ENCODE peak calls at places on chromosome 2, in nine cellular contexts. S, P, C, W, F, N, X, A and H are unnamed samples.

GRCh38 chr2:229191413-229191812 is 79.7 kb downstream of the PID1 start:
- DNase-seq in S (no peak), P (no peak), C (no peak), W (no peak), F (no peak), N (no peak), X (no peak), A (no peak), H (no peak)

GRCh38 chr2:216574046-216574445 is 59.2 kb upstream of the IGFBP2 start:
- DNase-seq in S (no peak), P (no peak), C (no peak), W (no peak), F (no peak), N (no peak), X (no peak), A (no peak), H (no peak)

GRCh38 chr2:60882971-60883753 is 1.8 kb downstream of the REL start:
- DNase-seq in S (peak; percentile 8), P (peak; percentile 53), C (peak; percentile 20), W (no peak), F (no peak), N (peak; percentile 26), X (peak; percentile 51), A (peak; percentile 45), H (peak; percentile 7)

GRCh38 chr2:241730679-241731293 is 3.6 kb upstream of the D2HGDH start:
- DNase-seq in S (no peak), P (no peak), C (no peak), W (no peak), F (no peak), N (peak; percentile 47), X (no peak), A (no peak), H (no peak)

GRCh38 chr2:158391876-158392275 is 64.7 kb downstream of the CCDC148 start:
- DNase-seq in S (no peak), P (peak; percentile 4), C (no peak), W (no peak), F (no peak), N (no peak), X (peak; percentile 91), A (no peak), H (no peak)

GRCh38 chr2:47056374-47056773 is 98.7 kb downstream of the STPG4 start:
- DNase-seq in S (no peak), P (no peak), C (peak; percentile 79), W (no peak), F (no peak), N (no peak), X (no peak), A (no peak), H (no peak)

GRCh38 chr2:102434655-102435381 is 11.9 kb downstream of the IL18RAP start:
- DNase-seq in S (no peak), P (no peak), C (no peak), W (no peak), F (no peak), N (no peak), X (no peak), A (no peak), H (no peak)

GRCh38 chr2:70960833-70961647 is 17.4 kb upstream of the ANKRD53 start:
- DNase-seq in S (no peak), P (no peak), C (no peak), W (no peak), F (no peak), N (no peak), X (no peak), A (no peak), H (no peak)

GRCh38 chr2:1518501-1518821 is 105.2 kb downstream of the TPO start:
- DNase-seq in S (no peak), P (no peak), C (no peak), W (no peak), F (no peak), N (no peak), X (no peak), A (no peak), H (no peak)

GRCh38 chr2:113117594-113118262 is 9.7 kb upstream of the IL1RN start:
- DNase-seq in S (no peak), P (no peak), C (peak; percentile 85), W (no peak), F (peak; percentile 56), N (peak; percentile 78), X (peak; percentile 100), A (peak; percentile 55), H (no peak)

GRCh38 chr2:18924905-18925691 is 335.7 kb upstream of the NT5C1B start:
- DNase-seq in S (no peak), P (no peak), C (peak; percentile 79), W (no peak), F (no peak), N (no peak), X (peak; percentile 26), A (no peak), H (no peak)

GRCh38 chr2:19857806-19858205 is 44.0 kb downstream of the TTC32 start:
- DNase-seq in S (no peak), P (no peak), C (no peak), W (no peak), F (no peak), N (no peak), X (no peak), A (no peak), H (no peak)

GRCh38 chr2:240452471-240453256 is 17.2 kb downstream of the GPC1 start:
- DNase-seq in S (peak; percentile 54), P (peak; percentile 26), C (peak; percentile 47), W (no peak), F (peak; percentile 88), N (no peak), X (no peak), A (peak; percentile 26), H (no peak)

GRCh38 chr2:193315428-193316091 is 1120.8 kb upstream of the TMEFF2 start:
- DNase-seq in S (no peak), P (no peak), C (no peak), W (no peak), F (no peak), N (no peak), X (no peak), A (no peak), H (no peak)

GRCh38 chr2:180258579-180258978 is 251.5 kb upstream of the CWC22 start:
- DNase-seq in S (no peak), P (no peak), C (no peak), W (no peak), F (no peak), N (no peak), X (no peak), A (no peak), H (no peak)

GRCh38 chr2:138058427-138058826 is 94.2 kb downstream of the HNMT start:
- DNase-seq in S (no peak), P (no peak), C (no peak), W (no peak), F (no peak), N (no peak), X (no peak), A (no peak), H (no peak)

GRCh38 chr2:88137833-88138232 is 10.0 kb upstream of the FABP1 start:
- DNase-seq in S (no peak), P (no peak), C (no peak), W (no peak), F (no peak), N (no peak), X (no peak), A (no peak), H (no peak)

GRCh38 chr2:84781942-84782716 is 98.8 kb downstream of the TRABD2A start:
- DNase-seq in S (no peak), P (peak; percentile 68), C (no peak), W (no peak), F (no peak), N (peak; percentile 69), X (peak; percentile 86), A (peak; percentile 55), H (peak; percentile 42)

GRCh38 chr2:128819092-128819491 is 500.4 kb upstream of the HS6ST1 start:
- DNase-seq in S (no peak), P (no peak), C (no peak), W (no peak), F (no peak), N (no peak), X (no peak), A (no peak), H (no peak)

GRCh38 chr2:212831671-212832199 is 293.1 kb upstream of the ERBB4 start:
- DNase-seq in S (no peak), P (no peak), C (no peak), W (no peak), F (no peak), N (no peak), X (no peak), A (no peak), H (no peak)

GRCh38 chr2:109611467-109612095 is 2.2 kb downstream of the SEPTIN10 start:
- DNase-seq in S (no peak), P (no peak), C (peak; percentile 80), W (no peak), F (no peak), N (no peak), X (peak; percentile 44), A (no peak), H (no peak)

GRCh38 chr2:79138385-79138784 is 18.1 kb downstream of the REG1A start:
- DNase-seq in S (no peak), P (no peak), C (no peak), W (no peak), F (no peak), N (no peak), X (no peak), A (no peak), H (no peak)

GRCh38 chr2:131659168-131659572 is 131.5 kb downstream of the CCDC74A start:
- DNase-seq in S (no peak), P (no peak), C (no peak), W (no peak), F (no peak), N (no peak), X (no peak), A (no peak), H (no peak)

GRCh38 chr2:27125104-27125503 is 1.5 kb downstream of the ABHD1 start:
- DNase-seq in S (no peak), P (no peak), C (no peak), W (no peak), F (no peak), N (no peak), X (no peak), A (no peak), H (no peak)

GRCh38 chr2:138323382-138324067 is 178.0 kb upstream of the SPOPL start:
- DNase-seq in S (no peak), P (no peak), C (no peak), W (no peak), F (no peak), N (no peak), X (no peak), A (no peak), H (no peak)

GRCh38 chr2:11786191-11786590 is 39.8 kb downstream of the LPIN1 start:
- DNase-seq in S (no peak), P (no peak), C (no peak), W (no peak), F (no peak), N (no peak), X (no peak), A (no peak), H (no peak)

GRCh38 chr2:164761737-164762460 is 79.7 kb downstream of the COBLL1 start:
- DNase-seq in S (no peak), P (no peak), C (no peak), W (no peak), F (no peak), N (no peak), X (no peak), A (no peak), H (no peak)

GRCh38 chr2:70947556-70948184 is 12.0 kb downstream of the ATP6V1B1 start:
- DNase-seq in S (no peak), P (no peak), C (peak; percentile 52), W (no peak), F (peak; percentile 31), N (no peak), X (peak; percentile 72), A (no peak), H (no peak)

GRCh38 chr2:172380436-172381274 is 46.7 kb upstream of the ITGA6 start:
- DNase-seq in S (no peak), P (no peak), C (no peak), W (no peak), F (no peak), N (no peak), X (no peak), A (no peak), H (no peak)

GRCh38 chr2:239811001-239811798 is 213.9 kb downstream of the NDUFA10 start:
- DNase-seq in S (no peak), P (no peak), C (no peak), W (no peak), F (no peak), N (no peak), X (no peak), A (no peak), H (no peak)

GRCh38 chr2:231646471-231646870 is 53.8 kb downstream of the TEX44 start:
- DNase-seq in S (no peak), P (no peak), C (no peak), W (no peak), F (no peak), N (no peak), X (peak; percentile 85), A (no peak), H (no peak)